ENCODE peak calls at places on chromosomes 1 and 21, in six cellular contexts. R is GM12891, A is HepG2, H is K562, W is H1, U is GM12878. N is an unnamed sample.

GRCh38 chr1:11690669-11691301 is 725 bp upstream of the DRAXIN start:
- DNase-seq in R (no peak), A (peak; percentile 18), H (peak; percentile 62), W (no peak), U (no peak), N (no peak)

GRCh38 chr1:239909894-239910293 is 181.8 kb upstream of the FMN2 start:
- DNase-seq in R (no peak), A (no peak), H (no peak), W (no peak), U (no peak), N (no peak)

GRCh38 chr1:49995734-49996133 is 28.0 kb downstream of the AGBL4 start:
- DNase-seq in R (no peak), A (peak; percentile 1), H (no peak), W (no peak), U (no peak), N (no peak)

GRCh38 chr1:107076846-107077245 is 20.4 kb downstream of the PRMT6 start:
- DNase-seq in R (no peak), A (no peak), H (no peak), W (peak; percentile 10), U (no peak), N (no peak)

GRCh38 chr1:225509376-225509707 is 81.5 kb upstream of the LBR start:
- DNase-seq in R (no peak), A (no peak), H (no peak), W (no peak), U (no peak), N (no peak)

GRCh38 chr21:42256316-42256715 is 37.4 kb downstream of the ABCG1 start:
- DNase-seq in R (no peak), A (no peak), H (no peak), W (no peak), U (no peak), N (no peak)

GRCh38 chr1:47351305-47351704 is 17.7 kb downstream of the CMPK1 start:
- DNase-seq in R (no peak), A (no peak), H (no peak), W (no peak), U (peak; percentile 72), N (no peak)

GRCh38 chr1:20322825-20323612 is 32.3 kb downstream of the VWA5B1 start:
- DNase-seq in R (no peak), A (no peak), H (no peak), W (no peak), U (no peak), N (no peak)

DNA sequence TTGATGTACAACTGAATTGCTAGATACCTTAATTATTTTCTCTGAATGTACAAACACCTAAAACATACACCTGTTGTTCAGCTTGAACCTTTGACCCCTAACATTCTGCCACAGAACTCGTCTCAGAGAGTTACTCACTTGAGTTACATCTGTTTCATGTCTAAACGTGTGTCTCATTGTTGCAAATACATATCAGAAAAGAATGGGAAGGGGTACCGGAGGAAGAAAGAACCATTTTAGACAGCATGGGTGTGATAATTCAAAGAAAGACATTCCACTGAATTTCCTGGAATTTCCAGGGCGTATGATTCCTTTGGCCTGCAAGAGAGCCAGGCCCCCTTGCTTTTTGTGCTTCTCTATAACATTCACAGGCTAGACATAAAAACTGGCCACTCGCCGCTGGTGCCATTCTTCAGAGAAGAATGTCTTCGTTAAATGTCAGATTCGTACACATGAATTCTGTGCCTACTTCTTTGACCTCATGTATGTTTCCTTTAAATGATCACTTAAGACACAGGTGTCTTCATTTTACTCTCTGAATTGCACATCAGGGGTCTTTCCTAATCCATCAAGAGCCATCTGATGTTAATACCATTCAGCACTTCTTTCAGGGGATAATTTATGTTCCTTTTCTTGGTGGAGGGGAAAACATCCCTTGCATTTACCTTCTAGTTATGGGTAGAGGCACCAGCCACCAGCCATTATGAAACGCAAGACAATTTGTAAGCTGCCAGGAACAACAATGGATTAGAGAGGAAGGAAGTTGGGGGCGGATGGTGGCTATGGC is 12.7 kb downstream of the ATF3 start:
- DNase-seq in R (no peak), A (no peak), H (no peak), W (no peak), U (no peak), N (no peak)
- TF ChIP-seq POLR2A in R (no peak), A (no peak), H (no peak), W (no peak), U (no peak), N (no peak)

GRCh38 chr1:31122101-31122735 is 56.7 kb upstream of the PUM1 start:
- DNase-seq in R (no peak), A (no peak), H (no peak), W (no peak), U (no peak), N (no peak)

GRCh38 chr1:31122779-31123178 is 57.3 kb upstream of the PUM1 start:
- DNase-seq in R (no peak), A (no peak), H (no peak), W (no peak), U (no peak), N (no peak)

GRCh38 chr1:31116022-31116421 is 50.5 kb upstream of the PUM1 start:
- DNase-seq in R (no peak), A (no peak), H (no peak), W (no peak), U (no peak), N (no peak)

GRCh38 chr1:31120783-31121180 is 55.3 kb upstream of the PUM1 start:
- DNase-seq in R (no peak), A (no peak), H (no peak), W (no peak), U (no peak), N (no peak)
- TF ChIP-seq TAF1 in R (no peak), A (no peak), H (no peak), W (no peak), U (no peak), N (no peak)

GRCh38 chr1:25817840-25818501 is 1.8 kb upstream of the MTFR1L start:
- DNase-seq in R (no peak), A (peak; percentile 10), H (peak; percentile 54), W (no peak), U (no peak), N (no peak)
- TF ChIP-seq POLR2AphosphoS5 in R (no peak), A (no peak), H (no peak), W (no peak), U (no peak), N (no peak)

DNA sequence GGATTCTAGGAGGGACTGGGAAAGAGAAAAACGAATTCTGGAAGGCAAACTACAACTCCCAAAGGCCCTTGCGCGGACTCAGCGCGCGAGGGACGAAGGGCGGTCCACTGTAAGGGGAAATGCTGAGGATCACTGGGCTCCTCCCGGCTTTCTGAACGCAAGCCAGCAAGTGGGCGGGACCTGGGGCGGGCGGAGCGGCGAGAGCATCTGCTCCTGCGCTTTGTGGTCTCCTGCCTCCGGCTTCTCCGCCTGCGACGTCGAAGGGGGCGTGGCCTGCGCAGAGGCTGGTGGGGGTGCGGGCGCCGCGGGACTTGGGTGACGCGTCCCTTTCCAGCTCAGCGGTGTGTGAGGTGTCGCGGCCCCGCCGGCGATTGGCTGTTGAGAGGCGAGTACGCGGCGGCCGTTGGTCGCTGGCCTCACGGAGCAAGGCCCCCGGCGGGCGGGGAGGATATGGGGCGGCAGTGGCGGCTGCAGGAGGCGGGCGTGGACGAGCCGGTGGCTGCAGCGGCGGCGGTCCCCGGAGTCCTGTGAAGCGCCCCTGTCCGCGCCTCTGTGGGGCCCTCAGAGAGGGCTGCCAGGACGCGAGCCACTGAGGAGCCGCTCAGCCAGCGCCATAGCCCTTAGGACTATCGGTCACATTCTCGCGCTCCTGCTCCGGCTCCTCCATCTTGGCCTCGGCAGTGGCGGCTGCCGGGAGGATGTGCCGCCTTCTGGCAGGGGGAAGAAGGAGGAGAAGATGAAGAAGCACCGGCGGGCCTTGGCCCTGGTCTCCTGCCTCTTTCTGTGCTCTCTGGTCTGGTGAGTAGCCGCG is at the start of gene SUCO:
- DNase-seq in R (peak; percentile 74), A (peak; percentile 96), H (peak; percentile 99), W (peak; percentile 97), U (peak; percentile 96), N (peak; percentile 77)
- TF ChIP-seq POLR2A in R (peak; percentile 68), A (peak; percentile 87), H (peak; percentile 93), W (peak; percentile 94), U (peak; percentile 97), N (peak; percentile 81)

N was measured in GM12892.